ENCODE peak calls at places on chromosomes 6 and 20, in nine cellular contexts. X, H, P, D, S, A, B, E and Y are unnamed samples. For H3K36me3, the result is how much of the 10 kb centered on the place peaks cover.

GRCh38 chr20:59776626-59777320 is 156.7 kb downstream of the SYCP2 start:
- DNase-seq in X (no peak), H (no peak), P (no peak), D (no peak), S (no peak), A (no peak), B (no peak), E (no peak), Y (no peak)

GRCh38 chr6:170000071-170000843 is 248.8 kb downstream of the ERMARD start:
- DNase-seq in X (no peak), H (no peak), P (no peak), D (no peak), S (no peak), A (no peak), B (no peak), E (no peak), Y (no peak)

GRCh38 chr20:8764289-8764962 is 304.5 kb upstream of the PLCB4 start:
- DNase-seq in X (no peak), H (no peak), P (no peak), D (no peak), S (no peak), A (no peak), B (no peak), E (no peak), Y (no peak)

GRCh38 chr6:129773304-129773703 is 63.3 kb upstream of the ARHGAP18 start:
- DNase-seq in X (no peak), H (no peak), P (no peak), D (no peak), S (no peak), A (no peak), B (no peak), E (no peak), Y (no peak)

GRCh38 chr20:36542019-36542488 is 735 bp downstream of the MYL9 start:
- DNase-seq in X (peak), H (no peak), P (no peak), D (peak), S (peak), A (no peak), B (peak), E (peak), Y (peak)

GRCh38 chr6:27532820-27533538 is 60.1 kb upstream of the ZNF184 start:
- DNase-seq in X (peak), H (no peak), P (no peak), D (peak), S (no peak), A (peak), B (peak), E (no peak), Y (peak)

GRCh38 chr6:7431594-7432390 is 42.2 kb downstream of the RIOK1 start:
- DNase-seq in X (peak), H (no peak), P (no peak), D (peak), S (no peak), A (peak), B (no peak), E (peak), Y (peak)

GRCh38 chr20:15599961-15600360 is 973.3 kb downstream of the KIF16B start:
- DNase-seq in X (no peak), H (no peak), P (no peak), D (no peak), S (no peak), A (no peak), B (no peak), E (no peak), Y (no peak)

GRCh38 chr20:40016359-40016758 is 672.7 kb downstream of the MAFB start:
- DNase-seq in X (no peak), H (peak), P (no peak), D (no peak), S (no peak), A (no peak), B (no peak), E (no peak), Y (no peak)

GRCh38 chr6:15526129-15526764 is 136.6 kb downstream of the DTNBP1 start:
- DNase-seq in X (no peak), H (no peak), P (no peak), D (no peak), S (no peak), A (no peak), B (no peak), E (peak), Y (no peak)

GRCh38 chr20:10540636-10541493 is 105.8 kb downstream of the SLX4IP start:
- DNase-seq in X (peak), H (no peak), P (no peak), D (peak), S (no peak), A (peak), B (no peak), E (peak), Y (no peak)

GRCh38 chr20:15241696-15242095 is 904.3 kb upstream of the FLRT3 start:
- DNase-seq in X (peak), H (no peak), P (no peak), D (no peak), S (no peak), A (peak), B (no peak), E (no peak), Y (no peak)

GRCh38 chr20:32018269-32019155 is 8.3 kb downstream of the CCM2L start:
- DNase-seq in X (no peak), H (no peak), P (peak), D (no peak), S (peak), A (no peak), B (peak), E (peak), Y (peak)

GRCh38 chr6:46651766-46652165 is 852 bp downstream of the CYP39A1 start:
- DNase-seq in X (no peak), H (no peak), P (peak), D (no peak), S (no peak), A (no peak), B (no peak), E (no peak), Y (no peak)

GRCh38 chr6:33620158-33620583 is 951 bp upstream of the ITPR3 start:
- DNase-seq in X (peak), H (no peak), P (peak), D (no peak), S (no peak), A (no peak), B (peak), E (no peak), Y (no peak)

GRCh38 chr6:169843110-169843509 is 91.7 kb downstream of the ERMARD start:
- DNase-seq in X (no peak), H (no peak), P (no peak), D (no peak), S (no peak), A (no peak), B (no peak), E (no peak), Y (no peak)

DNA sequence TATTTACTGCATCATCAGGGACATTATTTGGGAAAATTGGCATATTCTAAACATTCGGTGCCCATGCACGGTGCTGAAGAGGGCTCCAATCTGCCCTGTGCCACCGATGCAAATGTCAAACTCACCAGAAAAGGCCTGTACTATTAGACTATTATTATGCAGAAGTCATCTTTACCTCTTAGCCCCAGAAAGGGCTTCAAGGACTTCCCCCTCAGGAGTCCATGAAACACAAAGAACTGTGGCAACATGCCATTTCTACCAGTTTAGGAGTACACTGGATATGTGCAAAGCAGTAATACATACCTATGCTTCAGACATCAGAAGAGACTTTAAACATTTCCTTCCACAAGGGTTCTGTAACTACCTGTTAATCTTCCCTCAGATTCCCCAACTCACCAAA is 8.6 kb downstream of the DIDO1 start:
- DNase-seq in X (no peak), H (no peak), P (no peak), D (no peak), S (no peak), A (no peak), B (no peak), E (no peak), Y (no peak)
- H3K27ac ChIP-seq in X (no peak), H (no peak), P (peak), D (no peak), S (no peak), A (no peak), B (no peak), E (peak), Y (no peak)

DNA sequence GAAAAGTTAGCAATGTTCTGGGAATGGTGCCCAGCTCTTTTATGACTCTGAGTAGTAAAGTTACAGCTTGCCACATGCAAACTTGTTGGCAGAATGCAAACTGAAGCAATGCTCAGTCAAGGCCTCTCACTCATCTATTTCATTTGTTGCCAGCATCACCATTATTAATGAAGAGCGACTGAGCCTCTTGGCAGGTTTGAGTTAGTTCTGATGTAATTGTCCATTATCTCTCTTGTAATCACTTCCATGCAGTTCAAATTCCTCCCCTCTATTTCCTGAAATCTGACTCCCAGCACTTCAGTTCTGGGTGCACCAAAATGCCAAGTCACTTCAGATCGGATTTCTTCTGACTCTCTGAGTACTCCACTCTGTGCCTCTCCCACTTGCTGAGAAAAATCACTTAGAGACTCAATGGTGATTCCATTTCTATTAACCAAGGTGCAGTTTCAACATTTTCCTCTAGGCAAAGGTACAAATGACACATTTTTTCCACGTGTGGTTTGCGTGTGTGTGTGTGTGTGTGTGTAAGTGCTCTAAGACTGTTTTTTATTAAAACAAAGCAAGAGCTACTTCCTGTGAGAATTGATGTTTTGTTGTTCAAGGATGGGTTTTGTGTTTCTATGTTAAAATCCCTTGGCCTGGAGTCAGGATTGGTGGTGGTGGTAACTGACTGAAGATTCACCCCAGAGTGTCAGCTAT is 154.2 kb upstream of the STMND1 start:
- DNase-seq in X (peak), H (no peak), P (no peak), D (peak), S (no peak), A (peak), B (peak), E (peak), Y (peak)
- H3K4me2 ChIP-seq in X (peak), H (peak), P (no peak), D (peak), S (no peak), A (peak), B (no peak), E (no peak), Y (peak)

GRCh38 chr6:106658469-106658868 is 29.1 kb downstream of the QRSL1 start:
- DNase-seq in X (no peak), H (no peak), P (peak), D (peak), S (no peak), A (no peak), B (no peak), E (no peak), Y (no peak)

GRCh38 chr6:106667022-106667402 is 37.6 kb downstream of the QRSL1 start:
- DNase-seq in X (no peak), H (no peak), P (no peak), D (no peak), S (no peak), A (no peak), B (no peak), E (no peak), Y (no peak)

GRCh38 chr6:106659859-106660258 is 30.5 kb downstream of the QRSL1 start:
- DNase-seq in X (no peak), H (no peak), P (no peak), D (no peak), S (no peak), A (no peak), B (no peak), E (no peak), Y (peak)

GRCh38 chr6:106666290-106667021 is 37.1 kb downstream of the QRSL1 start:
- DNase-seq in X (no peak), H (no peak), P (peak), D (no peak), S (no peak), A (no peak), B (peak), E (no peak), Y (peak)

DNA sequence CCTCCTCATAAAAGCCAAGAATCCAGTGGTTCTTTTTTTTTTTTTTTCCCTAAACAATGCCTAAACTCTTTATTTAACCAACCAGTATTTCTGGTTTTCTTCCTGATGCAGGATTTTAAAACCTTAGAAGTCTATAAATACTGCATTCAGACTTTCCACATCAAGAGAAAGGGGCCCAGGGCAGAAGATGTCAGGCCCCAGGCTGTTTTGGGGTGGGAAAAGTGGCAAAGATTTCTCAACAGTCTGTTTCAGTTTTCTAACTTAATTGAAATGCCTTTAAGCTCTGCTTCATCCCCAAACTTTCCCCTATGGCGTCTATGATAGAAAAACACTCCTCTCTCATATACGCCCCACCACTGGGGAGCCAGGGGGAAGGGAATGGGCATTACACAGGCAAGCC is 33.1 kb downstream of the QRSL1 start:
- DNase-seq in X (no peak), H (no peak), P (no peak), D (no peak), S (no peak), A (no peak), B (no peak), E (no peak), Y (no peak)
- H3K36me3 ChIP-seq in X (under half), H (under half), P (half or more), D (under half), S (half or more), A (under half), B (under half), E (under half), Y (under half)

GRCh38 chr6:90351696-90352095 is 55.1 kb upstream of the BACH2 start:
- DNase-seq in X (peak), H (no peak), P (no peak), D (peak), S (no peak), A (peak), B (no peak), E (no peak), Y (no peak)

GRCh38 chr6:90347411-90347841 is 50.8 kb upstream of the BACH2 start:
- DNase-seq in X (no peak), H (no peak), P (no peak), D (no peak), S (no peak), A (no peak), B (no peak), E (no peak), Y (no peak)

GRCh38 chr6:90354961-90355360 is 58.3 kb upstream of the BACH2 start:
- DNase-seq in X (no peak), H (no peak), P (no peak), D (no peak), S (no peak), A (no peak), B (no peak), E (no peak), Y (no peak)

GRCh38 chr6:90346729-90347128 is 50.1 kb upstream of the BACH2 start:
- DNase-seq in X (no peak), H (no peak), P (no peak), D (no peak), S (no peak), A (no peak), B (no peak), E (no peak), Y (no peak)

DNA sequence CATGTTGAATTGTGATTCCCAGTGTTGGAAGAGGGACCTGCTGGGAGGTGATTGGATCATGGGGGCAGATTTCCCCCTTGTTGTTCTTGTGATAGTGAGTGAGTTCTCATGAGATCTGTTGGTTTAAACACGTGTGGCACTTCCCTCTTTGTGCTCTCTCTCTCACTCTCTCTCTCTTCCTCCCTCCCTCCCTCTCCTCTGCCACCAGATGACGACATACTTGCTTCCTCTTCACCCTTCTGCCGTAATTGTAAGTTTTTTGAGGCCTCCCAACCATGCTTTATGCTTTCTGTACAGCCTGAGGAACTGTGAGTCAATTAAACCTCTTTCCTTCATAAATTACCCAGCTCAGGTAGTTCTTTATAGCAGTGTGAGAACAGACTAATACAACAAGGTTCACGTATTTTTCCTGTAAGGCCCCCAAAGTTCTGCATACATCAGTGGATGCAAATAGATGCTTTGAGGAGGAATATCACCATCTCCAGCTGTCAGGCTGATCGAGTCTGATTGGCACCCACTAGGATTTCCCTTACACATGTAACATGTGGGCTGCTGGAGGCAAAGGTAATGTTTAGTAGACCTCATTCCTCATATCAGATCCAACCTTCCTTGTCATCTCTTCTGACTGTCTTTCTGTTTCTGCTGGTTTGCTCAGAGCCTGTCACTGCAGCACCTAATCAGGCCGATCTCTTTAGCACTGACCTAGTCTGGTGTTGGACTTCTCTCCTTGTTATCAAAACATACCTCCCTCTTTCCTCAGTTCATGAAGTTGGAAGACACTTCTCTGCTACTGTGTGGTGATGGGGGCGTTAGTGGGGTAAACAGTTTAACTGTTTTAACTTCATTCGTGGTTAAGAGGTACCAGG is 54.3 kb upstream of the BACH2 start:
- DNase-seq in X (no peak), H (no peak), P (peak), D (peak), S (no peak), A (no peak), B (no peak), E (no peak), Y (no peak)
- H3K27ac ChIP-seq in X (no peak), H (no peak), P (peak), D (no peak), S (no peak), A (no peak), B (no peak), E (no peak), Y (no peak)

GRCh38 chr6:108847738-108848115 is 495 bp upstream of the ARMC2 start:
- DNase-seq in X (no peak), H (no peak), P (no peak), D (no peak), S (no peak), A (no peak), B (no peak), E (no peak), Y (no peak)

GRCh38 chr6:108844135-108844534 is 4.1 kb upstream of the ARMC2 start:
- DNase-seq in X (no peak), H (no peak), P (no peak), D (no peak), S (no peak), A (no peak), B (no peak), E (no peak), Y (no peak)

GRCh38 chr6:108844632-108845031 is 3.6 kb upstream of the ARMC2 start:
- DNase-seq in X (no peak), H (no peak), P (no peak), D (no peak), S (no peak), A (no peak), B (no peak), E (no peak), Y (no peak)

GRCh38 chr6:108848116-108848868 is at the start of gene ARMC2:
- DNase-seq in X (peak), H (peak), P (peak), D (peak), S (peak), A (peak), B (peak), E (peak), Y (peak)

GRCh38 chr6:108846628-108847027 is 1.6 kb upstream of the ARMC2 start:
- DNase-seq in X (no peak), H (no peak), P (peak), D (no peak), S (no peak), A (no peak), B (peak), E (no peak), Y (no peak)
- H3K4me2 ChIP-seq in X (no peak), H (no peak), P (no peak), D (no peak), S (no peak), A (no peak), B (no peak), E (no peak), Y (no peak)

DNA sequence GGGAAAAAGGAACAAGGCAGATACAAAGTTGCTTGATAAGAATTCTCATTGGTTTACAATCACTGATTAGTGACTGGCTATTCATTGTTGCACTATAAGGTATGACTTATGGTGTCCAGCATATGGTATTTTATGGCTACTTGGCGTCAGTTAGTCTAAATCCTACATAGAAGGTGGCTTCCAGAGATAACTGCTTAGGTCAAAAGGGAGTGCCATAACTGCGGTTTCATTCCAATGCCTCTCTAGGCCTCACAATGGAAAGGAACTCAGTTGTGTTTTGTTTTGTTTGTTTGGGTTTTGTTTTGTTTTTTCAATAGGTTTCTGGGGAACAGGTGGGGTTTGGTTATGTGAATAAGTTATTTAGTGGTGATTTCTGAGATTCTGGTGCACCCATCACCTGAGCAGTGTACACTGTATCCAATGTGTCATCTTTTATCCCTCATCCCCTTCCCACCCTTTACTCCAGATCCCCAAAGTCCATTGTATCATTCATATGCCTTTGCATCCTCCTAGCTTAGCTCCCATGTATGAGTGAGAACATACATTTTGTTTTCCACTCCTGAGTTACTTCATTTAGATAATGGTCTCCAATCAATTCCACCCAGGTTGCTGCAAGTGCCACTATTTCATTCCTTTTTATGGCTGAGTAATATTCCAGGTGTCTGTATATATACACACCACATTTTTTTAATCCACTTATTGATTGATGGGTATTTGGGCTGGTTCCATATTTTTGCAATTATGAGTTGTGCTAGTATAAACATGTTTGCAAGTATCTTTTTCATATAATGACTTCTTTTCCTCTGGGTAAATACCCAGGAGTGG is 7.0 kb downstream of the GOPC start:
- DNase-seq in X (no peak), H (no peak), P (no peak), D (no peak), S (no peak), A (no peak), B (no peak), E (no peak), Y (no peak)
- H3K36me3 ChIP-seq in X (under half), H (under half), P (half or more), D (under half), S (under half), A (under half), B (under half), E (under half), Y (under half)